ENCODE peak calls at places on chromosomes 2 and 18, in ten cellular contexts. Z, D, F, Q, X, R, I, Y, E and M are unnamed samples.

GRCh38 chr2:218032336-218033171 is 29.8 kb upstream of the TNS1 start:
- DNase-seq in D (no peak), Z (no peak), X (no peak), E (no peak), I (no peak), Y (no peak), Q (no peak), R (no peak), F (no peak), M (no peak)

GRCh38 chr2:120419073-120419472 is 73.1 kb downstream of the INHBB start:
- DNase-seq in I (no peak), E (no peak), R (no peak), Y (peak), Q (no peak), Z (no peak), X (no peak), D (no peak), F (no peak), M (no peak)

GRCh38 chr2:8317419-8317818 is 364.4 kb upstream of the ID2 start:
- DNase-seq in R (no peak), F (no peak), Q (no peak), E (no peak), I (no peak), D (no peak), Z (no peak), X (no peak), Y (no peak), M (no peak)

GRCh38 chr2:18814387-18814786 is 225.0 kb upstream of the NT5C1B start:
- DNase-seq in I (peak), D (no peak), X (peak), R (no peak), Q (no peak), F (peak), E (no peak), Z (no peak), Y (no peak), M (no peak)

GRCh38 chr2:105761931-105762515 is 17.3 kb downstream of the NCK2 start:
- DNase-seq in I (peak), Q (no peak), Z (peak), D (no peak), R (no peak), X (peak), Y (no peak), F (peak), E (no peak), M (no peak)

GRCh38 chr2:230874876-230875275 is 10.1 kb downstream of the ITM2C start:
- DNase-seq in X (no peak), D (no peak), Q (no peak), Y (no peak), I (no peak), R (no peak), F (no peak), E (no peak), Z (peak), M (no peak)

GRCh38 chr18:26531600-26532150 is 16.7 kb downstream of the KCTD1 start:
- DNase-seq in Z (no peak), I (no peak), R (no peak), X (no peak), Y (no peak), D (no peak), F (no peak), Q (no peak), E (no peak), M (no peak)

GRCh38 chr2:232286011-232286868 is 92.3 kb upstream of the ALPP start:
- DNase-seq in X (no peak), Z (no peak), Y (no peak), F (no peak), E (peak), R (peak), D (no peak), I (no peak), Q (no peak), M (no peak)

GRCh38 chr2:71503827-71504226 is 50.5 kb downstream of the DYSF start:
- DNase-seq in Y (peak), F (peak), D (no peak), Z (peak), X (no peak), R (peak), Q (peak), E (no peak), I (no peak), M (no peak)

GRCh38 chr2:203782262-203782976 is 76.0 kb downstream of the CD28 start:
- DNase-seq in F (peak), Q (peak), X (peak), I (peak), D (peak), Y (peak), R (peak), E (peak), Z (no peak), M (no peak)

GRCh38 chr2:232894251-232894650 is 24.2 kb downstream of the SNORC start:
- DNase-seq in X (no peak), R (no peak), E (peak), Q (no peak), D (no peak), Y (no peak), F (no peak), Z (no peak), I (no peak), M (no peak)

GRCh38 chr2:111686994-111687393 is 197.0 kb downstream of the ANAPC1 start:
- DNase-seq in Z (no peak), Y (no peak), R (no peak), E (no peak), F (no peak), X (no peak), I (no peak), Q (no peak), D (no peak), M (no peak)

GRCh38 chr2:88843061-88843460 is 151.6 kb downstream of the RPIA start:
- DNase-seq in X (no peak), D (no peak), Z (no peak), I (no peak), F (no peak), E (no peak), Y (no peak), R (no peak), Q (no peak), M (no peak)

GRCh38 chr2:99597616-99598015 is 107.8 kb upstream of the REV1 start:
- DNase-seq in Z (peak), Q (no peak), Y (no peak), E (no peak), R (no peak), X (no peak), D (no peak), F (no peak), I (peak), M (no peak)

GRCh38 chr2:170235860-170236638 is 58.1 kb downstream of the MYO3B start:
- DNase-seq in X (peak), F (peak), I (peak), D (peak), R (peak), E (peak), Y (no peak), Q (peak), Z (peak), M (no peak)

GRCh38 chr2:1817256-1818127 is 73.2 kb upstream of the PXDN start:
- DNase-seq in I (peak), Z (peak), X (peak), R (peak), E (peak), Y (peak), F (peak), D (peak), Q (peak), M (no peak)

GRCh38 chr18:564708-565561 is 15.2 kb upstream of the CETN1 start:
- DNase-seq in Y (no peak), E (no peak), F (no peak), R (no peak), Z (no peak), D (no peak), I (no peak), X (peak), Q (peak), M (no peak)

DNA sequence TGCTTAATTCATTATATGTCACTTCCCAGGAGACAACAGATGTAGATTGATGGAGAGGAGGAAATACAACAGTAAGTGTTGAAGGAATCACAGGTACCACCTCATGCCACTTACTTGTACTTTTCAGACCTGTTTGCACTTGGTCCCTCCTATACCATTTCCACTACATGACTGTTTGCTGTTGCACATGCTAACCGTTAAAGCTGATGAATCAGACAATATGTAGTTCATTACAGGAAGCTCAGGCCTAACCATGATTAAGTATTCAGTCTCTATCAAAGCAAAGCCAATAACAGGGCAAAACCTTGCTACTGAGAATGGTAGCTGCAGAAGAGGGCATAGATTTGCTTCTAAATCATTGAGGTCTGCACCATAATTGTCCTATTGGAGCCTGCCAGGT is 30.2 kb upstream of the GRP start:
- DNase-seq in E (no peak), X (no peak), Q (no peak), I (no peak), Z (no peak), F (no peak), D (no peak), R (peak), Y (no peak), M (no peak)
- TF ChIP-seq CTCF in E (no peak), X (no peak), Q (no peak), I (no peak), Z (no peak), F (no peak), D (no peak), R (no peak), Y (no peak), M (no peak)

DNA sequence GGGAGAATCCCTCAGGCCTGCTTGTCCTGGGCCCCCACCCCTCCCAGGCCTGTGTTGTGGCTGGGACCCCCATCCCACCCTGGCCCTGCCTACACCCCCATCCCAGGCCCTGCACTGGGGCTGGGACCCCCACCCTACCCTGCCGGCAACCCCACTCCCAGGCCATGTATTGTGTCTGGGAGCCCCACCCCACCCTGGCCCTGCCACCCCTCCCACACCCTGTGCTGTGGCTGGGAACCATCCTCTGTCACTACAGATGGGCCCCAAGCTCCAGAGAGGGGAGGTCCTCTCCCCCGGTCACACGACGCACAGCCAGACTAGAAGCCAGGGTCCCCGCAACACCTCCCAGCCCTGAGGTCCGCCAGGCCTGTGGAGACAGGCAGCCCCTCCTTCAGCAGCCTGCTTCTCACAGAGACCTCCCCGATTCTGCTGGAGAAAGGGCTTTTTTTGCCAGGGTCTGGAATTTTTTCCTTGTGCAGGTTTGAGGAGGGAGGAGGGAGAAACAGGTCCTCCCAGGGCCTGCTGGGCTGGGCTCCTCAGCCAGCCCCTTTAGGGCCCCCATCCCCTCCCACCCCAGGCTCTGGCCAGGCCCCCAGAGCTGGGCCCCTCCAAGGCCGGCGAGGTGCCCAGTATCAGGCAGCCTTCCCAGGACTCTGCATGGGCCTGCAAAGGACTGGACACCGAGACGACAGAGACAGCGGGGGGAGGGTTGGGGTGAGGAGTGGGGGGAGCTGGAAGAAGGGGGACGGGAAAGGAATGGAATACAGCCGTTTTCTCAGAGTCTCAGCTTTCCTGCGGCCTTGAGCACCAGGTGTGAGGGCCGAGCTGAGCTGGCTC is 28.0 kb downstream of the KIF1A start:
- DNase-seq in I (no peak), Z (no peak), F (no peak), X (no peak), Y (no peak), Q (peak), E (peak), D (no peak), R (no peak), M (no peak)
- H3K4me3 ChIP-seq in I (no peak), Z (no peak), F (no peak), X (no peak), Y (no peak), Q (no peak), E (no peak), D (no peak), R (no peak), M (no peak)

DNA sequence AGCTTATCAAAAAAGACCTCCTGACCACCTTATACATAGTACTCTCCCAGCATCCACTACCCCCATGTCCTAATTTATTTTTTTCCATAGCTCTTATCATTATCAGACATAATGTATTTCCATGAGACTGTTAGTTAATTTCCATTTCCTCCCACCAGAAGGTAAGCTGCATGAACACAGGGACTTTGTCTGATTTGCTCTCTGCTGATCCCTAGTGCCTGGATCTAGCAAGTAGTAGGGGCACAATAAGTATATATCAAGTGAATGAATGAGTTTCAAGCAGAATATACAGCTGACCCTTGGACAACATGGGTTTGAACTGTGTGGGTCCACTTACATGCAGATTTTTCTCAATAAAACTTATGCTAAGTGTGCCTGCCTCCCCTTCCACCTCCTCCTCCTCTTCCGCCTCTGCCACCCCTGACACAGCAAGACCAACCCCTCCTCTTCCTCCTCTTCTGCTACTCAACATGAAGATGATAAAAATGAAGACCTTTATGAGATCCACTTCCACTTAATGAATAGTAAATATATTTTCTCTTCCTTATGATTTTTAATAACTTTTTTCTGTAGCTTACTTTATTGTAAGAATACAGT is 53.8 kb downstream of the CTAGE1 start:
- DNase-seq in D (no peak), R (peak), I (no peak), Q (no peak), E (no peak), Y (no peak), F (peak), X (peak), Z (no peak), M (no peak)
- TF ChIP-seq CTCF in D (no peak), R (peak), I (peak), Q (peak), E (peak), Y (peak), F (peak), X (peak), Z (peak), M (no peak)

GRCh38 chr2:74639550-74639949 is 8.6 kb downstream of the M1AP start:
- DNase-seq in R (no peak), Y (no peak), F (no peak), E (no peak), I (no peak), X (no peak), D (no peak), Q (no peak), Z (no peak), M (no peak)
- H3K4me3 ChIP-seq in R (no peak), Y (no peak), F (no peak), E (no peak), I (no peak), X (no peak), D (no peak), Q (no peak), Z (no peak), M (no peak)

DNA sequence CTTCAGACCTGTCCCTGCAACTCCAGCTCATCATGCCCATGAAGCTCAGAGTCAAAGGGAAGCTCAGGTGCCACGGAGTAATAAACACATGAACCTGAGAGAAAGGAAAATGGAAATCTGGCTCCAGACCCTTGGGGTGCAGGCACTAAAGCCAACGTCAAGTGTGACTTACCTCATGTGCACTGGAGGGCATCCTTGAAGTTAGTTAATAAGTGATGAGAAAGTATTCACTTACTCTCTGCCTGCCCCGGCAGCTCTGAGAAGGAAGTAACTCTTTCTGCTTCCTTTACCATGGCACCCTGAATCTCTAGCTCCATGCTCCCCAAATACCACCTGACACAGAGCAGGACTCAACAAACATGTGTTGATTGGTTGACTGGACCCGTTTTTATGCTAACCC is 21.4 kb upstream of the AGAP1 start:
- DNase-seq in X (no peak), Z (no peak), F (no peak), R (peak), E (peak), I (no peak), Q (no peak), D (no peak), Y (peak), M (no peak)
- TF ChIP-seq CTCF in X (no peak), Z (no peak), F (no peak), R (no peak), E (no peak), I (no peak), Q (no peak), D (no peak), Y (no peak), M (no peak)

GRCh38 chr2:106956416-106956815 is 70.4 kb upstream of the ST6GAL2 start:
- DNase-seq in Q (no peak), Y (no peak), R (no peak), X (peak), Z (no peak), F (peak), E (peak), D (no peak), I (no peak), M (no peak)
- H3K4me3 ChIP-seq in Q (no peak), Y (no peak), R (no peak), X (no peak), Z (no peak), F (no peak), E (no peak), D (no peak), I (no peak), M (no peak)

DNA sequence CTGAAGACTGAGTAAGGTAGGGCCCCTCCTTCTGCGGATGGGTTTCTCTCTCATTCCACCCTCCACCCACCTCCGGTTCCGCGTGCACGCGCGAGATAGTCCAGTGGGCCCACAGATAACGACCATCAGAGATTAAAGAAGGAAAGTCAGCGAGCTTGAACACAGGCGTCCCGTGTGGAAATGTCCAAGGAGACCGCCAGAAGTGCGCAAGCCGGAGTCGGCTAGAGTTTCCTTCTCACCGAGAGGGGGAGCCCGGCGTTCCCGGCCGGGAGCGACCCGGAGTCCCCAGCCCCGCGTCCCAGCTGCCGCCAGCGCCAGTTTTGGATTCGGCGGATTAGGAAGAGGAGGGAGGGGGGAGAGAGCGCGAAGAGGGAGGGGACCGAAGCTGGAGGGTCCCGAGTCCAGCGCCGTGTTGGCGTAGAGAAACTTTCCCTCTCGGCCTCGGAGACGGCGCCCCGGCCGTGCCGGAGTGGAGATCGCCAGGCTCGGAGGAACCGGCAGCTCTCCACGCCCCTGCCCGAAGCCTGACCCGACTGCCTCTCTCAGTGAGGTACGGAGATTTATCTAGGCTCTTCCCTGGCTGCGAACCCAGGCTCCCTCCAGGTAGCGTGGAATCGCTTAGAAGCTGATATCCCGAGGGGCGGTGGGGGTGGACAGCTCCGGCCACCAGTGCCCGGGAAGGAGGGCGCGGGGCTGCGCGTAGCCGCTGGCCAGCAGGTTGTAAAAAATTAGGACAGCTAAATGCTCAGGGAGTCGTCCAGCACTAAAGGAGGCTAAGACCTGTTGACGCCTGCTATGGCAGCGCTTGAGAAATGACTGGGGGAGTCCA is at the start of gene GULP1:
- DNase-seq in Y (peak), X (peak), Z (peak), E (peak), R (peak), I (peak), Q (peak), F (peak), D (peak), M (peak)
- TF ChIP-seq CTCF in Y (peak), X (peak), Z (peak), E (peak), R (peak), I (peak), Q (peak), F (peak), D (peak), M (no peak)

GRCh38 chr2:44940612-44941464 is 664 bp upstream of the SIX3 start:
- DNase-seq in Z (no peak), Q (no peak), R (no peak), E (no peak), Y (no peak), X (no peak), I (no peak), F (no peak), D (no peak), M (no peak)

GRCh38 chr2:44938287-44939073 is 3.0 kb upstream of the SIX3 start:
- DNase-seq in D (no peak), F (no peak), R (no peak), Y (no peak), Z (no peak), E (no peak), I (no peak), X (no peak), Q (peak), M (no peak)

GRCh38 chr2:44939074-44940052 is 2.1 kb upstream of the SIX3 start:
- DNase-seq in Q (no peak), D (no peak), I (no peak), R (no peak), Z (no peak), F (no peak), Y (no peak), E (no peak), X (no peak), M (no peak)

GRCh38 chr2:44941551-44942234 is at the start of gene SIX3:
- DNase-seq in I (no peak), F (no peak), Y (no peak), Z (no peak), D (no peak), X (no peak), E (no peak), R (no peak), Q (no peak), M (peak)

DNA sequence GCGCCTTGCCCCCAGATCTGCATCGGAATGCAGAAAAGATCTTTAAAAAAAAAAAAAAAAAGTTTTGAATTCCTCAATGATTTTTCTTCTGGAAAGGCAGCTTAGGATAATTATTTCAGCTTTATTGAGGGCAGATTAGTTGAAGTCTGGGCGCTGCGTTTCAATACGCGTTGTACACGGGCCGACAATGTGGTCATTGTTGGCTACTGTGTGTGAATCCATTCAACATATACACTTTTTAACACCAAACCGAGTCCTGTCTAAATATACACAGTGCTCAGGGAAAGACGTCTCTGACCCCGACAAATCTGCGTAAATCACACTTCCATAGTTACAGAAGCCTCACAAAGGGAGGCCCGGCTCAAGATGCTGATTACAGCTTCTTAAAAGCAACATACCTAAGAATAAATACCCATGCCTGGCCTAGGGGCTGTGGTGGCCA is 1.4 kb upstream of the SIX3 start:
- DNase-seq in X (no peak), R (no peak), D (no peak), Y (no peak), Q (no peak), Z (no peak), F (no peak), E (no peak), I (no peak), M (no peak)
- H3K4me3 ChIP-seq in X (no peak), R (no peak), D (no peak), Y (no peak), Q (no peak), Z (no peak), F (no peak), E (no peak), I (no peak), M (no peak)